ENCODE peak calls at places on chromosomes 13 and 19, in five cellular contexts. K, W, T, U and J are unnamed samples.
A peak's percentile ranks its signal among the peaks of the same experiment; 100 is the strongest.

GRCh38 chr13:84686458-84686857 is 804.2 kb upstream of the SLITRK1 start:
- DNase-seq in K (no peak), W (no peak), T (no peak), U (no peak), J (no peak)

GRCh38 chr19:3987619-3988371 is 2.5 kb upstream of the EEF2 start:
- DNase-seq in K (peak; percentile 87), W (peak; percentile 74), T (peak; percentile 82), U (peak; percentile 78), J (peak; percentile 79)

GRCh38 chr19:55683449-55684261 is 8.6 kb downstream of the EPN1 start:
- DNase-seq in K (no peak), W (no peak), T (no peak), U (no peak), J (no peak)

GRCh38 chr13:99296270-99296865 is 10.8 kb downstream of the GPR183 start:
- DNase-seq in K (no peak), W (no peak), T (no peak), U (no peak), J (no peak)

GRCh38 chr19:18443406-18443805 is 5.5 kb upstream of the ISYNA1 start:
- DNase-seq in K (no peak), W (no peak), T (no peak), U (no peak), J (no peak)

GRCh38 chr13:30125422-30126073 is 181.8 kb downstream of the KATNAL1 start:
- DNase-seq in K (peak; percentile 92), W (peak; percentile 69), T (no peak), U (no peak), J (peak; percentile 16)

GRCh38 chr19:53002479-53002878 is 11.2 kb upstream of the ERVV-1 start:
- DNase-seq in K (no peak), W (no peak), T (no peak), U (no peak), J (no peak)

GRCh38 chr19:32599736-32600157 is 18.8 kb downstream of the PDCD5 start:
- DNase-seq in K (no peak), W (peak; percentile 45), T (peak; percentile 18), U (peak; percentile 2), J (no peak)

GRCh38 chr13:67147257-67148218 is 82.6 kb downstream of the PCDH9 start:
- DNase-seq in K (no peak), W (no peak), T (no peak), U (no peak), J (no peak)

GRCh38 chr13:43874512-43875092 is 4.9 kb downstream of the CCDC122 start:
- DNase-seq in K (no peak), W (no peak), T (peak; percentile 6), U (no peak), J (no peak)

GRCh38 chr19:14021474-14021873 is 6.5 kb upstream of the RLN3 start:
- DNase-seq in K (no peak), W (no peak), T (no peak), U (no peak), J (no peak)

GRCh38 chr13:34124912-34125311 is 307.0 kb downstream of the RFC3 start:
- DNase-seq in K (no peak), W (no peak), T (no peak), U (no peak), J (no peak)

GRCh38 chr13:106570354-106570822 is 2.5 kb upstream of the ARGLU1 start:
- DNase-seq in K (peak; percentile 45), W (no peak), T (no peak), U (no peak), J (no peak)